ENCODE peak calls at places on chromosomes 1 and 21, in ten cellular contexts. One of them, this sample, is unnamed.
A peak's percentile ranks its signal among the peaks of the same experiment; 100 is the strongest.

GRCh38 chr1:24261977-24262376 is 57.2 kb upstream of the GRHL3 start:
- DNase-seq in transverse colon: no peak
- DNase-seq in B cell: no peak
- DNase-seq in cardiac fibroblast: no peak
- DNase-seq in MCF 10A: no peak
- DNase-seq in nephron progenitor cell: no peak
- DNase-seq in foreskin fibroblast: no peak
- DNase-seq in mucosa of descending colon: no peak
- DNase-seq in SK-N-SH: no peak
- DNase-seq in mesothelial cell of epicardium: no peak
- DNase-seq in this sample: no peak

GRCh38 chr1:196607940-196608339 is 300 bp downstream of the KCNT2 start:
- DNase-seq in foreskin fibroblast: peak; percentile 24
- DNase-seq in nephron progenitor cell: no peak
- DNase-seq in mesothelial cell of epicardium: no peak
- DNase-seq in B cell: no peak
- DNase-seq in SK-N-SH: peak; percentile 32
- DNase-seq in mucosa of descending colon: no peak
- DNase-seq in transverse colon: no peak
- DNase-seq in MCF 10A: no peak
- DNase-seq in cardiac fibroblast: peak; percentile 17
- DNase-seq in this sample: no peak

GRCh38 chr1:226784081-226785049 is 45.3 kb upstream of the ITPKB start:
- DNase-seq in mucosa of descending colon: no peak
- DNase-seq in B cell: no peak
- DNase-seq in cardiac fibroblast: peak; percentile 8
- DNase-seq in foreskin fibroblast: peak; percentile 24
- DNase-seq in SK-N-SH: no peak
- DNase-seq in mesothelial cell of epicardium: no peak
- DNase-seq in nephron progenitor cell: no peak
- DNase-seq in MCF 10A: no peak
- DNase-seq in transverse colon: no peak
- DNase-seq in this sample: no peak

GRCh38 chr1:178684111-178684510 is 40.9 kb upstream of the RALGPS2 start:
- DNase-seq in mesothelial cell of epicardium: no peak
- DNase-seq in MCF 10A: no peak
- DNase-seq in foreskin fibroblast: no peak
- DNase-seq in nephron progenitor cell: no peak
- DNase-seq in B cell: no peak
- DNase-seq in cardiac fibroblast: no peak
- DNase-seq in SK-N-SH: no peak
- DNase-seq in transverse colon: no peak
- DNase-seq in mucosa of descending colon: no peak
- DNase-seq in this sample: no peak

GRCh38 chr1:235844776-235845175 is 21.9 kb downstream of the LYST start:
- DNase-seq in mesothelial cell of epicardium: no peak
- DNase-seq in MCF 10A: no peak
- DNase-seq in nephron progenitor cell: no peak
- DNase-seq in transverse colon: no peak
- DNase-seq in B cell: no peak
- DNase-seq in foreskin fibroblast: no peak
- DNase-seq in mucosa of descending colon: no peak
- DNase-seq in SK-N-SH: no peak
- DNase-seq in cardiac fibroblast: no peak
- DNase-seq in this sample: no peak

GRCh38 chr21:35219719-35220118 is 170.6 kb upstream of the RUNX1 start:
- DNase-seq in transverse colon: no peak
- DNase-seq in mucosa of descending colon: no peak
- DNase-seq in SK-N-SH: no peak
- DNase-seq in nephron progenitor cell: no peak
- DNase-seq in mesothelial cell of epicardium: no peak
- DNase-seq in foreskin fibroblast: no peak
- DNase-seq in cardiac fibroblast: no peak
- DNase-seq in B cell: no peak
- DNase-seq in MCF 10A: no peak
- DNase-seq in this sample: no peak

GRCh38 chr1:8976896-8977295 is 31.2 kb downstream of the CA6 start:
- DNase-seq in B cell: no peak
- DNase-seq in cardiac fibroblast: no peak
- DNase-seq in nephron progenitor cell: no peak
- DNase-seq in MCF 10A: no peak
- DNase-seq in transverse colon: peak; percentile 78
- DNase-seq in SK-N-SH: no peak
- DNase-seq in foreskin fibroblast: no peak
- DNase-seq in mesothelial cell of epicardium: no peak
- DNase-seq in mucosa of descending colon: peak; percentile 78
- DNase-seq in this sample: no peak

GRCh38 chr1:231817813-231818212 is 191.2 kb downstream of the DISC1 start:
- DNase-seq in mucosa of descending colon: no peak
- DNase-seq in foreskin fibroblast: no peak
- DNase-seq in nephron progenitor cell: no peak
- DNase-seq in MCF 10A: no peak
- DNase-seq in mesothelial cell of epicardium: no peak
- DNase-seq in SK-N-SH: no peak
- DNase-seq in transverse colon: no peak
- DNase-seq in cardiac fibroblast: no peak
- DNase-seq in B cell: no peak
- DNase-seq in this sample: no peak

GRCh38 chr1:89125571-89126233 is at the start of gene GBP2:
- DNase-seq in cardiac fibroblast: peak; percentile 70
- DNase-seq in mesothelial cell of epicardium: no peak
- DNase-seq in MCF 10A: peak; percentile 84
- DNase-seq in mucosa of descending colon: peak; percentile 52
- DNase-seq in SK-N-SH: no peak
- DNase-seq in foreskin fibroblast: peak; percentile 72
- DNase-seq in B cell: no peak
- DNase-seq in nephron progenitor cell: no peak
- DNase-seq in transverse colon: no peak
- DNase-seq in this sample: no peak

DNA sequence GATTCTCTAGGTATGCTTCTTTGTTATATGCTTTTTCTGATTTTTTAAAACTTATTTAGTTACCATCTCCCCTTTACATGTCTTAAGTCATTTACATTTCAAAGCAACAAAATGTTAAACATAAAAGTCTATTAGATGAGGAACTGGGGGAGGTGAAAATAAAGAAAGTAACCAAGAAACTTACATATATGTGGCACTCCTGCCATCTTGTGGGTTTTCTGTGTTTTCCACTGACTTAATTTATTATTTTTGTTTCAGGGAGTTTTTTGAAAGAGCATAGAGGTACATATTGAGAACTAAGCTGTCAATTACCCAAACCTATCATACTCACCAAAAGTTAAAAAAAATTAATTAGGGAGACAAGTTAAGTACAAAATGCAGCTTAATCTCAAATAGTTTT is 1531.1 kb downstream of the MRPL39 start:
- DNase-seq in foreskin fibroblast: peak; percentile 0
- DNase-seq in MCF 10A: peak; percentile 18
- DNase-seq in mucosa of descending colon: no peak
- DNase-seq in SK-N-SH: no peak
- DNase-seq in transverse colon: no peak
- DNase-seq in B cell: peak; percentile 10
- DNase-seq in cardiac fibroblast: peak; percentile 26
- DNase-seq in nephron progenitor cell: no peak
- DNase-seq in mesothelial cell of epicardium: no peak
- DNase-seq in this sample: no peak
- TF ChIP-seq CTCF in foreskin fibroblast: no peak
- TF ChIP-seq CTCF in MCF 10A: no peak
- TF ChIP-seq CTCF in mucosa of descending colon: no peak
- TF ChIP-seq CTCF in SK-N-SH: peak; percentile 53
- TF ChIP-seq CTCF in transverse colon: no peak
- TF ChIP-seq CTCF in B cell: peak; percentile 68
- TF ChIP-seq CTCF in cardiac fibroblast: no peak
- TF ChIP-seq CTCF in nephron progenitor cell: no peak
- TF ChIP-seq CTCF in mesothelial cell of epicardium: no peak
- TF ChIP-seq CTCF in this sample: peak; percentile 8

DNA sequence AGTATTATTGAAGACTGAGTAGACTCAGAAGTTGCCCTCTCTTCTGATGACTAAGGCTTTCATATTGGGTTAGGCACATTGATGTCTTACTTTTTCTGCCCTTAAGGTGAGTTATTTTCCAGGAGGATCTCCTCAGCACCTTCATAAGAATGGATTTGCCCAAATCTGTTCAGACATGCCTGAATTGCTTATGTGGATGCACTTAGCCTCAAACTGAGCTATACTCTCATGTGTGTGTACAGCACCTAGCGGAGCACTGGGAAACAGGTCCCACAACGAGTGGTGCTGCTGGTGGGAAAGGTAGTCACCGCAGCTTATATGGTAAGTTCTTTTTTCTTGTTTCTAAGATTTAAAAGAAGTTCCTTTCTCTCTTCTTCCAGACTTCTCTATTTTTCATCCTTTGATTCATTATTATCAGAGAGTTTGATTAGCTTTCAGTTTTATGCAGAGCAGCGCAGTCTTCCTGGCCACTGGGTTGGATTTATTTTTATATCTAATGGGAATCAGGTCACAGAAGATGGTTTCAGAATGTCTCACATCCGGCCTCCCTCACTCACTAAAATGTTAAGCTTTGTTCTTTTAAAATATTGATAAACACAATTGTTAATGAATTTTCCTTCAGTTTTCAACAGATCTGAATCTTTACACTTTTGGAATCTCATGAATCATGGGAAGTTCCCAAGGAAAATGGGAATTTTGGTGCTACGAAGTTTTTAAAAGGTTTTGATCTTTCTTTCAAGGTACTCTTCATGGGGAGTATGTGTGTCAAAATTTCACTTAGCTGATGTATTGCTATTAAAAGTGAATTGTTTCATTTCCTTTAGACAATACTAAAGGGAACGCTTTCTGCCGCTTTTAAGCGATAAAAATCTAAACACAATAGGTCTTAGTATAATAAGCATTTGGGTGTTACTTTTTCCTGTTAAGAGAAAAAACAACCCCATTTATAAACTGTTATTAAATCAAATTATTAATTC is 58.5 kb downstream of the EXTL2 start:
- DNase-seq in MCF 10A: no peak
- DNase-seq in foreskin fibroblast: peak; percentile 17
- DNase-seq in SK-N-SH: no peak
- DNase-seq in B cell: no peak
- DNase-seq in nephron progenitor cell: no peak
- DNase-seq in transverse colon: no peak
- DNase-seq in cardiac fibroblast: no peak
- DNase-seq in mesothelial cell of epicardium: no peak
- DNase-seq in mucosa of descending colon: no peak
- DNase-seq in this sample: no peak
- TF ChIP-seq CTCF in MCF 10A: no peak
- TF ChIP-seq CTCF in foreskin fibroblast: no peak
- TF ChIP-seq CTCF in SK-N-SH: no peak
- TF ChIP-seq CTCF in B cell: no peak
- TF ChIP-seq CTCF in nephron progenitor cell: no peak
- TF ChIP-seq CTCF in transverse colon: no peak
- TF ChIP-seq CTCF in cardiac fibroblast: no peak
- TF ChIP-seq CTCF in mesothelial cell of epicardium: no peak
- TF ChIP-seq CTCF in mucosa of descending colon: no peak
- TF ChIP-seq CTCF in this sample: no peak

GRCh38 chr1:47682786-47683350 is 245.0 kb downstream of the FOXD2 start:
- DNase-seq in MCF 10A: no peak
- DNase-seq in transverse colon: no peak
- DNase-seq in SK-N-SH: no peak
- DNase-seq in mucosa of descending colon: no peak
- DNase-seq in foreskin fibroblast: no peak
- DNase-seq in cardiac fibroblast: no peak
- DNase-seq in nephron progenitor cell: no peak
- DNase-seq in B cell: no peak
- DNase-seq in mesothelial cell of epicardium: no peak
- DNase-seq in this sample: peak; percentile 59

GRCh38 chr1:47683402-47683801 is 245.6 kb downstream of the FOXD2 start:
- DNase-seq in foreskin fibroblast: no peak
- DNase-seq in SK-N-SH: no peak
- DNase-seq in mucosa of descending colon: no peak
- DNase-seq in cardiac fibroblast: no peak
- DNase-seq in nephron progenitor cell: no peak
- DNase-seq in MCF 10A: no peak
- DNase-seq in mesothelial cell of epicardium: no peak
- DNase-seq in transverse colon: no peak
- DNase-seq in B cell: no peak
- DNase-seq in this sample: peak; percentile 11

GRCh38 chr1:47680815-47681475 is 243.1 kb downstream of the FOXD2 start:
- DNase-seq in transverse colon: no peak
- DNase-seq in SK-N-SH: no peak
- DNase-seq in nephron progenitor cell: no peak
- DNase-seq in mesothelial cell of epicardium: no peak
- DNase-seq in mucosa of descending colon: no peak
- DNase-seq in foreskin fibroblast: no peak
- DNase-seq in cardiac fibroblast: no peak
- DNase-seq in MCF 10A: no peak
- DNase-seq in B cell: no peak
- DNase-seq in this sample: peak; percentile 70

GRCh38 chr1:47682198-47682597 is 244.4 kb downstream of the FOXD2 start:
- DNase-seq in foreskin fibroblast: no peak
- DNase-seq in mesothelial cell of epicardium: no peak
- DNase-seq in transverse colon: no peak
- DNase-seq in cardiac fibroblast: no peak
- DNase-seq in B cell: no peak
- DNase-seq in mucosa of descending colon: no peak
- DNase-seq in SK-N-SH: no peak
- DNase-seq in MCF 10A: no peak
- DNase-seq in nephron progenitor cell: no peak
- DNase-seq in this sample: peak; percentile 64

DNA sequence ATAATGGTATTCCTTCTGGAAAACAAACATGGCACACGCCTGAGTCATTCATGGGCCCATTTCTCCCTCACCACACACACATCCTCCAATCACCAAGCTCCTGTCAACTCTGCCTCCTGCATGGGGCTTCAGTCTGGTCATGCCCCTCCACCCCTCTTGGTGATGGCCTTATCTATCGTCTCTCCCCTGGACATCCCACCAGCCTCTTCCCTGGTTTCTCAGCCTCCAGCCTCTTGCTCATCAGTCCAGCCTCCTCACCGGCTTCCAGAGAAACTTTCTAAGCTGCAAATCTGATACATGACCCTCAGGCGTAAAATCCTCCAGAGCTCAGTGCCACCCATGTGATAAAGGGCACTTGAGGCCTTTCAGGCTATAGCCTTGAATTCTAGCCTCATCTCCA is 243.9 kb downstream of the FOXD2 start:
- DNase-seq in transverse colon: no peak
- DNase-seq in SK-N-SH: no peak
- DNase-seq in mesothelial cell of epicardium: no peak
- DNase-seq in foreskin fibroblast: no peak
- DNase-seq in MCF 10A: no peak
- DNase-seq in cardiac fibroblast: no peak
- DNase-seq in nephron progenitor cell: no peak
- DNase-seq in B cell: no peak
- DNase-seq in mucosa of descending colon: no peak
- DNase-seq in this sample: peak; percentile 30
- TF ChIP-seq CTCF in transverse colon: no peak
- TF ChIP-seq CTCF in SK-N-SH: no peak
- TF ChIP-seq CTCF in mesothelial cell of epicardium: no peak
- TF ChIP-seq CTCF in foreskin fibroblast: no peak
- TF ChIP-seq CTCF in MCF 10A: no peak
- TF ChIP-seq CTCF in cardiac fibroblast: no peak
- TF ChIP-seq CTCF in nephron progenitor cell: no peak
- TF ChIP-seq CTCF in B cell: no peak
- TF ChIP-seq CTCF in mucosa of descending colon: no peak
- TF ChIP-seq CTCF in this sample: no peak

DNA sequence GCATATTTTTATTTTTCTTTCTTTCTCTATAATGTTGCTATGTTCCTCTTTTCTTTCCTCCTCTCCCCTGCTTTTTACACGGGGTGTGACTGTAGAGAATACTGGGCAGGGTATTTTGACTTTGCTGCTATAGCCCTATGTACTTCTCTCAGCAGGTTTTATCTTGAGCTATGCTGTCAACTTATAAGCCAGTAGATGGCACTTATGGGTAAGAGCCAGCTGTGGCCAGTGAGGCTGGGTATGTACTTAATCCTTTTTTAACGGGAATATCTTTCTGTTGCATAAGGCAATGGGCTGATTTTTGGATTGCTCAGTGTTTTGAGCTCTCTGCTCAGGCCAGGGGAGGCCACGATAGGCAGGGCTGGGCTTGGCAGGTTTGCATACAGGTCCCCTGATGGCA is 99.0 kb downstream of the KCNK2 start:
- DNase-seq in B cell: no peak
- DNase-seq in cardiac fibroblast: peak; percentile 12
- DNase-seq in nephron progenitor cell: no peak
- DNase-seq in foreskin fibroblast: no peak
- DNase-seq in mesothelial cell of epicardium: no peak
- DNase-seq in SK-N-SH: no peak
- DNase-seq in transverse colon: no peak
- DNase-seq in mucosa of descending colon: no peak
- DNase-seq in MCF 10A: peak; percentile 43
- DNase-seq in this sample: no peak
- TF ChIP-seq CTCF in B cell: no peak
- TF ChIP-seq CTCF in cardiac fibroblast: no peak
- TF ChIP-seq CTCF in nephron progenitor cell: no peak
- TF ChIP-seq CTCF in foreskin fibroblast: no peak
- TF ChIP-seq CTCF in mesothelial cell of epicardium: no peak
- TF ChIP-seq CTCF in SK-N-SH: peak; percentile 6
- TF ChIP-seq CTCF in transverse colon: no peak
- TF ChIP-seq CTCF in mucosa of descending colon: no peak
- TF ChIP-seq CTCF in MCF 10A: no peak
- TF ChIP-seq CTCF in this sample: peak; percentile 22

This sample was measured in osteocyte.